ENCODE peak calls at places on chromosomes 1 and 21, in eight cellular contexts. J, A, S, Y, B, W, K and Q are unnamed samples.

GRCh38 chr1:160081261-160081936 is at the start of gene KCNJ9:
- DNase-seq in J (no peak), A (no peak), S (no peak), Y (no peak), B (no peak), W (peak; percentile 40), K (no peak), Q (no peak)

GRCh38 chr21:37153193-37153934 is 80.3 kb downstream of the TTC3 start:
- DNase-seq in J (no peak), A (no peak), S (no peak), Y (no peak), B (no peak), W (peak; percentile 95), K (peak; percentile 74), Q (no peak)

GRCh38 chr21:17250651-17251294 is 262.1 kb upstream of the CXADR start:
- DNase-seq in J (no peak), A (no peak), S (no peak), Y (peak; percentile 46), B (no peak), W (no peak), K (peak; percentile 60), Q (no peak)

GRCh38 chr1:65243492-65243891 is 65.9 kb upstream of the DNAJC6 start:
- DNase-seq in J (no peak), A (no peak), S (no peak), Y (no peak), B (no peak), W (no peak), K (no peak), Q (no peak)

GRCh38 chr21:8993284-8993942 is 1528.0 kb upstream of the TPTE start:
- DNase-seq in J (no peak), A (no peak), S (no peak), Y (no peak), B (no peak), W (no peak), K (no peak), Q (no peak)

GRCh38 chr1:6783956-6784559 is 1.2 kb upstream of the CAMTA1 start:
- DNase-seq in J (no peak), A (no peak), S (no peak), Y (no peak), B (no peak), W (peak; percentile 35), K (no peak), Q (no peak)

GRCh38 chr1:61887076-61887867 is 145.0 kb downstream of the PATJ start:
- DNase-seq in J (no peak), A (no peak), S (no peak), Y (no peak), B (no peak), W (peak; percentile 7), K (peak; percentile 39), Q (no peak)

GRCh38 chr1:12543747-12544146 is 74.3 kb downstream of the DHRS3 start:
- DNase-seq in J (no peak), A (peak; percentile 45), S (no peak), Y (no peak), B (no peak), W (no peak), K (no peak), Q (no peak)

GRCh38 chr1:39988618-39989343 is 33.8 kb downstream of the MFSD2A start:
- DNase-seq in J (no peak), A (no peak), S (no peak), Y (no peak), B (no peak), W (no peak), K (no peak), Q (no peak)

GRCh38 chr21:44067011-44067839 is 40.0 kb upstream of the PWP2 start:
- DNase-seq in J (no peak), A (peak; percentile 43), S (no peak), Y (no peak), B (no peak), W (no peak), K (no peak), Q (no peak)

DNA sequence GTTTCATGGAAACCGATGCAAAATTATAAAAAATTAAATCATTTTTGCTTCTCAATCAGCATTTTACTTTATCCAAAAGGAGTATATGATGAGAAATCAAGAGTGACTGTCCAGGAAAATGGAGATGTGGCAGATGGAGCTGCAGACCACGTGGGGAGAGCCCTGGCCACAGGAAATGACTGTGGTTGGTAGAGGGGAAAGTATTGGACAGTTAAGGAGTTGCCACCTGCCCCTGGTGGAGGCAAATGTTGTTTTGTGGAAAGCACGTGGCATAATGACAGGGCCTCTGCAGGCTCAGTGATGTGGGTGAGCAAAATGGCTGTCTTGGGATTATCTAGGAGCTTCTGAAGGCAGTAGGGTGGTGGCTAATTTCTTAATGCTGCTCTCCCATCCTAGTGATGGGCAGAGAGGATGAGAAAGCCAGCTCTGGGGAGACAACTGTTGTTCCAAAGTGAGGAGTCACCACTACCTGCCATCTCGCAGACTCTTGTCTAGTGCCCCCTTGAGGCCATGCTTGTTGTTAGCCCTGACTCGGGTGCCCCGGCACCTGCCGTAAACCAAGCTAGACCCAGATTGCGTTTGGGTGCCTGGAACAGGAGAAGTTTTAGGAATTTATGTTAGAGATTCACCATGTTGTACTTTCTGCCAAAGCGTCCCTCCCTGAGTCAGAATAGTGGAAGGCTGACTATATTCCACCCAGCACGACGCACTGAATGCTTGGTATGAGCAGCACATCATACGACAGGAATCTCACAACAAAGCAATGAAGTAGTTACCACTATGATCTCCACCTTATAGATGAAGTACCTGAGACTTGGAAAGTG is 144.0 kb downstream of the ROR1 start:
- DNase-seq in J (no peak), A (no peak), S (no peak), Y (peak; percentile 13), B (no peak), W (no peak), K (peak; percentile 46), Q (no peak)
- TF ChIP-seq CTCF in J (peak; percentile 30), A (no peak), S (peak; percentile 10), Y (peak; percentile 24), B (no peak), W (peak; percentile 20), K (peak; percentile 12), Q (no peak)

GRCh38 chr1:226407199-226407496 is 745 bp downstream of the PARP1 start:
- DNase-seq in J (no peak), A (no peak), S (no peak), Y (no peak), B (no peak), W (no peak), K (no peak), Q (no peak)

GRCh38 chr1:226406401-226406881 is 1.5 kb downstream of the PARP1 start:
- DNase-seq in J (no peak), A (no peak), S (no peak), Y (no peak), B (no peak), W (peak; percentile 16), K (peak; percentile 81), Q (no peak)

GRCh38 chr1:226407497-226408284 is at the start of gene PARP1:
- DNase-seq in J (peak; percentile 82), A (peak; percentile 91), S (peak; percentile 90), Y (peak; percentile 91), B (peak; percentile 78), W (peak; percentile 80), K (peak; percentile 98), Q (peak; percentile 97)

GRCh38 chr1:226409392-226409791 is 1.5 kb upstream of the PARP1 start:
- DNase-seq in J (no peak), A (no peak), S (no peak), Y (no peak), B (no peak), W (no peak), K (no peak), Q (no peak)

DNA sequence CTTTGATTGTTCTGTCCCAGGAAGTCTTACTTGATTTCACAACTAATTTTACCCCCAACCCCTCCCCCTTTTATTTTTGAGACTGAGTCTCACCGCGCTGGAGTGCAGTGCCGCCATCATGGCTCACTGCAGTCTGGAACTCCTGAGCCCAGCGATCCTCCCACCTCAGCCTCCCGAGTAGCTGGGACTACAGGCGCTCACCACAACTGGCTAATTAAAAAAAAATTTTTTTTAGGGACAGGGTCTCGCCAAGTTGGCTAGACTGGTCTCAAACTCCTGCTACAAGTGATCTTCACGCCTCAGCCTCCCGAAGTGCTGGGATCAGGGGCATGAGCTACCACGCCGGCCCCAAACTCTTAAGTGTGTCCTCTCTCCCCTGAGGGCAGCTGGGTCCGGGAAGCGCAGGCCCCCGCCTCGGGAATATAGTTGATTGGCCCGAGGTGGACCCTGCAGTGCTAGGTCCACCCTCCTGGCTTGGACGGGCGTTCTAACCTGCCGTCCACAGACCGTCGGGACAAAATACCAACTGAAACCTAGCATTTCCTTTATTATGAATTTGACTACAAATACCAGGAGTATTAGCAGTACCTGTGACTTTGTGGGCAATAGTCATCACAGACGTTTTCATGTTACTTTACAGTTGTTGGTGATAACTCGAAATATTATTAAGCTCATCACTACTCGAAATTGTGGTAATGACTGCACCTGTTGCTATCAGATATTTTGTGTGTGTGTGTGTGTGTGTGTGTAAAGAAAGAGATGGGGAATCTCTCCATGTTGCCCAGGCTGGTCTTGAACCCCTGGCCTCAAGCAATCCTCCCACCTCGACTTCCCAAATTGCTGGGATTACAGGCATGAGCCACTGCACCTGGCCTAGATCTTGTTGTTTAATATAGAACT is 642 bp upstream of the PARP1 start:
- DNase-seq in J (no peak), A (peak; percentile 50), S (no peak), Y (no peak), B (no peak), W (no peak), K (no peak), Q (no peak)
- TF ChIP-seq CTCF in J (no peak), A (no peak), S (peak; percentile 7), Y (no peak), B (peak; percentile 8), W (no peak), K (no peak), Q (peak; percentile 4)

DNA sequence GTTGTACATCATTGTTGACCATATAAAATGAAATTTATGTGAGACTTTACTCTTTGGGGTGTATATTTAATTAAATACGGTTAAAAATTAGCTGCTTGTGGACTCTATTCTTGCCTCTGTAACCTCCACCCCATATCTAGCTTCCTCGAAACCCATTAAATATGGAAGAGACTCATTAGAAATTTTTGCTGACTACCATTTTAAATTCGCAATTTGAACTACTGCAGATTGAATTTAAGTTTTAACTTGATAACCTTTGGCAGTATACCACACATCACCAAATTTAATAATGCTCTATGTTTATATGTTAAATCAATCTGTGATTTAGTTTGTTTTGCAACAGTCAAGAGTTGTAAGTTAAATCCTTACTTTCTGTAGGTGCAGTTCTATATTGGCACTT is 88.5 kb upstream of the QSOX1 start:
- DNase-seq in J (no peak), A (no peak), S (no peak), Y (no peak), B (no peak), W (no peak), K (no peak), Q (no peak)
- TF ChIP-seq CTCF in J (no peak), A (no peak), S (no peak), Y (no peak), B (no peak), W (no peak), K (no peak), Q (no peak)

DNA sequence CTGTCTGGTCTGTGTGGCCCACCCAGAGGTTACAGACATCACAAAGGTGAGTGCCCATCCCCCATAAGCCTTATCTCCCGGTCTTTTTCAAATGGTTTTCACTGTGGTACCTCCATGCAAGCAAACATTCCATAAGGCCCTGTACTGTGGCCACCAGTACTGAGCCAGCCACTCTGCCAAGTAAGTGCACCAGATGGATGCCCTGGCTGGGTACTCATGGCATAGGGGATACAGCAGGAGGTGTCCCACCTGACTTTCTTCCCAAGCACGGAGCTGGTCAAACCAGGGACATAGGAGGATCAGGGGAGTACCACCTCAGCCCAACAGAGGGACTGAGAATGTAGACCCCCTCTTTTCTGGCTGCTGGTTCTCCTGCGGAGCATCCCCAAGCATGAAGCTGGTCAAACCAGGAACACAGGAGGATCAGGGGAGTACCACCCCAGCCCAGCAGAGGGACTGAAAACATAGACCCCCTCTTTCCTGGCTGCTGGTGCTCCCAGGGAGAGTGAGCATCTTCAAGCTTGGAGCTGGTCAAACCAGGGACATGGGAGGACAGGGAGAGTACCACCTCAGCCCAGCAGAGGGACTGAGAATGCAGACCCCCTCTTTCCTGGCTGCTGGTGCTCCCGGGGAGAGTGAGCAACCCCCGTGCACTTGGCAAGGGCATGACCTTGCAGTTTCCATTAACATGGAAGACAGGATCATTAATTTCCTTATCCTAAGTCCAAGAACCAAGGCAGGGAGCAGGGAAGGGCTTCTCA is 81.8 kb upstream of the KLHDC7A start:
- DNase-seq in J (no peak), A (no peak), S (no peak), Y (no peak), B (no peak), W (no peak), K (no peak), Q (no peak)
- TF ChIP-seq CTCF in J (peak; percentile 38), A (no peak), S (no peak), Y (no peak), B (no peak), W (no peak), K (no peak), Q (no peak)